ENCODE peak calls at places on chromosomes 12 and 14, in nine cellular contexts. U is pancreas, X is body of pancreas, K is fibroblast of lung, R is RWPE2, L is heart left ventricle, M is esophagus squamous epithelium, S is H9, V is prostate gland. N is an unnamed sample. For H3K4me1, the result is how much of the 10 kb centered on the place peaks cover.

GRCh38 chr12:92002195-92002649 is 143.4 kb downstream of the BTG1 start:
- DNase-seq in U (no peak), X (peak), K (peak), R (no peak), L (no peak), M (no peak), S (no peak), V (no peak), N (no peak)

GRCh38 chr12:65608319-65608916 is 215.9 kb upstream of the HMGA2 start:
- DNase-seq in U (no peak), X (no peak), K (peak), R (no peak), L (no peak), M (no peak), S (no peak), V (no peak), N (no peak)

GRCh38 chr12:13177896-13178295 is 18.6 kb upstream of the EMP1 start:
- DNase-seq in U (no peak), X (no peak), K (no peak), R (no peak), L (no peak), M (no peak), S (no peak), V (no peak), N (no peak)

GRCh38 chr12:64691793-64692583 is 67.2 kb downstream of the GNS start:
- DNase-seq in U (no peak), X (no peak), K (no peak), R (no peak), L (no peak), M (no peak), S (no peak), V (no peak), N (no peak)

GRCh38 chr12:32091696-32092095 is 15.0 kb upstream of the BICD1 start:
- DNase-seq in U (no peak), X (no peak), K (no peak), R (no peak), L (no peak), M (no peak), S (no peak), V (no peak), N (no peak)

GRCh38 chr12:123614531-123614930 is 12.6 kb downstream of the DDX55 start:
- DNase-seq in U (no peak), X (peak), K (peak), R (no peak), L (no peak), M (no peak), S (no peak), V (no peak), N (no peak)

GRCh38 chr12:13853471-13853870 is 127.9 kb downstream of the GRIN2B start:
- DNase-seq in U (no peak), X (no peak), K (no peak), R (no peak), L (no peak), M (no peak), S (no peak), V (no peak), N (no peak)

GRCh38 chr12:132108211-132108832 is 35.8 kb downstream of the DDX51 start:
- DNase-seq in U (no peak), X (no peak), K (no peak), R (no peak), L (no peak), M (no peak), S (peak), V (no peak), N (no peak)

GRCh38 chr12:63845726-63846125 is 1.2 kb downstream of the SRGAP1 start:
- DNase-seq in U (no peak), X (no peak), K (peak), R (no peak), L (no peak), M (no peak), S (no peak), V (no peak), N (no peak)

GRCh38 chr12:113174461-113175384 is 10.6 kb downstream of the DDX54 start:
- DNase-seq in U (peak), X (peak), K (peak), R (no peak), L (peak), M (no peak), S (peak), V (peak), N (peak)

GRCh38 chr14:97757491-97757890 is 960.3 kb downstream of the VRK1 start:
- DNase-seq in U (no peak), X (no peak), K (no peak), R (no peak), L (no peak), M (no peak), S (peak), V (no peak), N (no peak)

GRCh38 chr12:69578283-69578682 is 7.0 kb upstream of the CCT2 start:
- DNase-seq in U (no peak), X (no peak), K (no peak), R (no peak), L (no peak), M (no peak), S (no peak), V (no peak), N (no peak)

GRCh38 chr14:91282954-91283645 is 38.6 kb upstream of the GPR68 start:
- DNase-seq in U (peak), X (no peak), K (no peak), R (no peak), L (no peak), M (no peak), S (no peak), V (no peak), N (no peak)

GRCh38 chr12:112992541-112993398 is 14.5 kb downstream of the OAS2 start:
- DNase-seq in U (no peak), X (peak), K (peak), R (no peak), L (peak), M (no peak), S (peak), V (peak), N (peak)

GRCh38 chr14:61477845-61478438 is 156.6 kb downstream of the PRKCH start:
- DNase-seq in U (peak), X (peak), K (peak), R (no peak), L (peak), M (no peak), S (no peak), V (no peak), N (peak)

GRCh38 chr14:32564591-32564990 is 235.5 kb downstream of the AKAP6 start:
- DNase-seq in U (no peak), X (no peak), K (peak), R (no peak), L (no peak), M (no peak), S (no peak), V (peak), N (no peak)

GRCh38 chr12:26725517-26725916 is 107.5 kb downstream of the ITPR2 start:
- DNase-seq in U (no peak), X (no peak), K (no peak), R (no peak), L (no peak), M (no peak), S (no peak), V (no peak), N (no peak)
- H3K4me1 ChIP-seq in U (under half), X (under half), K (under half), R (under half), L (under half), M (under half), S (under half), V (under half), N (under half)

GRCh38 chr12:96810057-96810456 is 97.0 kb upstream of the NEDD1 start:
- DNase-seq in U (no peak), X (no peak), K (peak), R (no peak), L (no peak), M (no peak), S (peak), V (peak), N (no peak)

GRCh38 chr12:96807741-96808140 is 99.3 kb upstream of the NEDD1 start:
- DNase-seq in U (no peak), X (no peak), K (no peak), R (no peak), L (no peak), M (no peak), S (no peak), V (no peak), N (no peak)

GRCh38 chr12:96810477-96810876 is 96.6 kb upstream of the NEDD1 start:
- DNase-seq in U (no peak), X (no peak), K (peak), R (no peak), L (no peak), M (no peak), S (no peak), V (no peak), N (no peak)

GRCh38 chr12:96811083-96811482 is 96.0 kb upstream of the NEDD1 start:
- DNase-seq in U (no peak), X (no peak), K (peak), R (no peak), L (no peak), M (no peak), S (no peak), V (no peak), N (no peak)

GRCh38 chr12:96809522-96809921 is 97.5 kb upstream of the NEDD1 start:
- DNase-seq in U (no peak), X (no peak), K (no peak), R (no peak), L (no peak), M (no peak), S (no peak), V (no peak), N (no peak)
- H3K27ac ChIP-seq in U (no peak), X (no peak), K (no peak), R (peak), L (no peak), M (no peak), S (no peak), V (peak), N (no peak)

GRCh38 chr12:6430990-6431353 is 13.8 kb upstream of the CD27 start:
- DNase-seq in U (no peak), X (no peak), K (no peak), R (peak), L (no peak), M (no peak), S (no peak), V (no peak), N (no peak)
- H3K4me1 ChIP-seq in U (under half), X (under half), K (under half), R (under half), L (under half), M (under half), S (under half), V (under half), N (under half)

GRCh38 chr12:6958609-6959375 is 7.6 kb downstream of the PTPN6 start:
- DNase-seq in U (peak), X (no peak), K (no peak), R (peak), L (peak), M (no peak), S (no peak), V (no peak), N (no peak)
- H3K27ac ChIP-seq in U (no peak), X (peak), K (no peak), R (no peak), L (peak), M (peak), S (no peak), V (peak), N (peak)